ENCODE peak calls at places on chromosomes 4 and X, in seven cellular contexts. B is neural crest cell, W is GM23338, H is B cell, X is PC-9, G is prostate gland, M is colonic mucosa. F is an unnamed sample.

GRCh38 chr4:186676531-186677158 is 47.0 kb downstream of the FAT1 start:
- DNase-seq in B (no peak), W (peak), H (no peak), X (peak), G (no peak), M (no peak), F (no peak)

GRCh38 chr4:1026115-1026514 is 14.7 kb downstream of the FGFRL1 start:
- DNase-seq in B (no peak), W (no peak), H (peak), X (peak), G (no peak), M (peak), F (no peak)

GRCh38 chr4:94357624-94358023 is 15.0 kb upstream of the HPGDS start:
- DNase-seq in B (no peak), W (no peak), H (no peak), X (no peak), G (no peak), M (no peak), F (no peak)

GRCh38 chrX:1554469-1555210 is 17.7 kb upstream of the P2RY8 start:
- DNase-seq in B (no peak), W (no peak), H (peak), X (no peak), G (no peak), M (no peak), F (no peak)

GRCh38 chr4:127643791-127644190 is 11.0 kb downstream of the INTU start:
- DNase-seq in B (no peak), W (no peak), H (no peak), X (no peak), G (no peak), M (no peak), F (no peak)

GRCh38 chr4:125283702-125284279 is 31.0 kb upstream of the FAT4 start:
- DNase-seq in B (no peak), W (peak), H (peak), X (no peak), G (no peak), M (no peak), F (no peak)

GRCh38 chrX:80432441-80432840 is 12.2 kb downstream of the TENT5D start:
- DNase-seq in B (no peak), W (no peak), H (no peak), X (no peak), G (no peak), M (no peak), F (no peak)

GRCh38 chr4:70838972-70839536 is 636 bp downstream of the GRSF1 start:
- DNase-seq in B (peak), W (peak), H (peak), X (peak), G (peak), M (peak), F (peak)

GRCh38 chr4:65954416-65954815 is 284.1 kb upstream of the EPHA5 start:
- DNase-seq in B (no peak), W (no peak), H (no peak), X (no peak), G (no peak), M (no peak), F (no peak)

GRCh38 chrX:63664083-63664482 is 120.9 kb downstream of the ARHGEF9 start:
- DNase-seq in B (no peak), W (no peak), H (no peak), X (no peak), G (no peak), M (no peak), F (no peak)

GRCh38 chr4:14234330-14234729 is 606.8 kb upstream of the BOD1L1 start:
- DNase-seq in B (no peak), W (no peak), H (no peak), X (no peak), G (no peak), M (no peak), F (no peak)

GRCh38 chr4:118905546-118905945 is 16.9 kb downstream of the SYNPO2 start:
- DNase-seq in B (no peak), W (no peak), H (no peak), X (no peak), G (no peak), M (no peak), F (no peak)

GRCh38 chrX:77953300-77953699 is 16.1 kb downstream of the PGAM4 start:
- DNase-seq in B (no peak), W (no peak), H (no peak), X (no peak), G (no peak), M (no peak), F (no peak)

GRCh38 chrX:141791856-141792255 is 46.3 kb upstream of the MAGEC3 start:
- DNase-seq in B (no peak), W (no peak), H (no peak), X (no peak), G (no peak), M (no peak), F (no peak)

GRCh38 chr4:112817933-112818921 is 181.3 kb downstream of the LARP7 start:
- DNase-seq in B (peak), W (peak), H (peak), X (peak), G (no peak), M (peak), F (no peak)

GRCh38 chr4:2651998-2652397 is 104.1 kb downstream of the TNIP2 start:
- DNase-seq in B (no peak), W (no peak), H (no peak), X (no peak), G (no peak), M (no peak), F (no peak)

GRCh38 chr4:24642941-24643628 is 58.7 kb upstream of the DHX15 start:
- DNase-seq in B (no peak), W (no peak), H (no peak), X (peak), G (no peak), M (peak), F (no peak)

GRCh38 chr4:36841583-36842326 is 402.8 kb upstream of the NWD2 start:
- DNase-seq in B (no peak), W (no peak), H (no peak), X (no peak), G (no peak), M (no peak), F (no peak)

GRCh38 chrX:106284431-106285025 is 116.4 kb downstream of the PWWP3B start:
- DNase-seq in B (no peak), W (no peak), H (no peak), X (no peak), G (no peak), M (no peak), F (no peak)

GRCh38 chr4:121256346-121256745 is 92.2 kb upstream of the TNIP3 start:
- DNase-seq in B (no peak), W (no peak), H (no peak), X (peak), G (no peak), M (no peak), F (no peak)

GRCh38 chr4:150123982-150124670 is 45.9 kb downstream of the DCLK2 start:
- DNase-seq in B (no peak), W (no peak), H (no peak), X (no peak), G (no peak), M (no peak), F (no peak)

GRCh38 chrX:47143894-47144625 is 442 bp downstream of the NDUFB11 start:
- DNase-seq in B (no peak), W (peak), H (no peak), X (no peak), G (peak), M (peak), F (no peak)

GRCh38 chr4:71187399-71188196 is 151.2 kb upstream of the SLC4A4 start:
- DNase-seq in B (no peak), W (no peak), H (peak), X (peak), G (peak), M (peak), F (peak)

GRCh38 chrX:37781808-37782207 is 1.9 kb downstream of the CYBB start:
- DNase-seq in B (no peak), W (no peak), H (no peak), X (no peak), G (no peak), M (peak), F (no peak)

GRCh38 chrX:13816899-13817298 is at the start of gene GPM6B:
- DNase-seq in B (peak), W (peak), H (no peak), X (no peak), G (no peak), M (no peak), F (no peak)

GRCh38 chrX:108341947-108342346 is 96.3 kb downstream of the COL4A6 start:
- DNase-seq in B (no peak), W (no peak), H (no peak), X (no peak), G (no peak), M (no peak), F (no peak)

GRCh38 chrX:134074151-134074550 is 88.8 kb upstream of the GPC3 start:
- DNase-seq in B (no peak), W (no peak), H (no peak), X (no peak), G (no peak), M (no peak), F (no peak)

DNA sequence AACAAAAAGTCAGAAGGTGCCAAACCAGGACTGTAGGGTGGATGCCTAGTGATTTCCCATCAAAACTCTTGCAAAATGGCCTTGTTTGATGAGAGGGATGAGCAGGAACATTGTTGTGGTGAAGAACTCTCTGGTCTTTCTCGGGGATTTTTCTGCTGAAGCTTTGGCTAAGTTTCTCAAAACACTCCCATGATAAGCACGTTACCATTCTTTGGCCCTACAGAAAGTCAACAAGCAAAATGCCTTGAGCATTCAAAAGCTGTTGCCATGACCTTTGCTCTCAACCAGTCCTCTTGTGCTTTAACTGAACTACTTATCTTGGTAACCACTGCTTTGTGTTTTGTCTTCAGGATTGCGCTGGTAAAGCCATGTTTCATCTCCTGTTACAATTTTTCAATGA is 3.0 kb upstream of the SEC31A start:
- DNase-seq in B (no peak), W (no peak), H (no peak), X (no peak), G (no peak), M (no peak), F (no peak)
- TF ChIP-seq CTCF in B (no peak), W (no peak), H (no peak), X (no peak), G (no peak), M (no peak), F (no peak)

GRCh38 chr4:152437561-152437960 is 98.3 kb downstream of the FBXW7 start:
- DNase-seq in B (no peak), W (no peak), H (no peak), X (no peak), G (no peak), M (no peak), F (no peak)

GRCh38 chr4:152434011-152434410 is 101.9 kb downstream of the FBXW7 start:
- DNase-seq in B (no peak), W (no peak), H (peak), X (no peak), G (no peak), M (no peak), F (no peak)

GRCh38 chr4:152431784-152432183 is 104.1 kb downstream of the FBXW7 start:
- DNase-seq in B (no peak), W (no peak), H (no peak), X (no peak), G (no peak), M (no peak), F (no peak)

GRCh38 chr4:152431287-152431686 is 104.6 kb downstream of the FBXW7 start:
- DNase-seq in B (no peak), W (no peak), H (no peak), X (peak), G (no peak), M (no peak), F (no peak)

DNA sequence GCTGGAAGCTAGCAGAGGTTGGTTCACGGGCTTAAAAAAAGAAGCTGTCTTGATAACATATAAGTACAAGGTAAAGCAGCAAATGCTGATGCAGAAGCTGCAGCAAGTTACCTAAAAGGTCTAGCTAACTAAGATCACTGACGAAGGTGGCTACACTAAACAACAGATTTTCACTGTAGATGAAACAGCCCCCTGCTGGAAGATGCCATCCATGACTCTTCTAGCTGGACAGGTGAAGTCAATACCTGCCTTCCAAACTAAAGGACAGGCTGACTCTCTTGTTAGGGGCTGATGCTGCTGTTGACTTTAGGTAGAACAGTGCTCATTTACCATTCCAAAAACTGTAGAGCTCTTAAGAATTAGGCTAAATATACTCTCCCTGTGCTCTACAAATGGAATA is 99.5 kb downstream of the FBXW7 start:
- DNase-seq in B (no peak), W (peak), H (no peak), X (no peak), G (no peak), M (no peak), F (no peak)
- TF ChIP-seq CTCF in B (peak), W (peak), H (no peak), X (no peak), G (no peak), M (no peak), F (peak)

GRCh38 chrX:130887392-130887791 is 15.6 kb downstream of the ENOX2 start:
- DNase-seq in B (no peak), W (no peak), H (no peak), X (no peak), G (no peak), M (no peak), F (no peak)
- TF ChIP-seq CTCF in B (no peak), W (no peak), H (no peak), X (no peak), G (no peak), M (no peak), F (no peak)

DNA sequence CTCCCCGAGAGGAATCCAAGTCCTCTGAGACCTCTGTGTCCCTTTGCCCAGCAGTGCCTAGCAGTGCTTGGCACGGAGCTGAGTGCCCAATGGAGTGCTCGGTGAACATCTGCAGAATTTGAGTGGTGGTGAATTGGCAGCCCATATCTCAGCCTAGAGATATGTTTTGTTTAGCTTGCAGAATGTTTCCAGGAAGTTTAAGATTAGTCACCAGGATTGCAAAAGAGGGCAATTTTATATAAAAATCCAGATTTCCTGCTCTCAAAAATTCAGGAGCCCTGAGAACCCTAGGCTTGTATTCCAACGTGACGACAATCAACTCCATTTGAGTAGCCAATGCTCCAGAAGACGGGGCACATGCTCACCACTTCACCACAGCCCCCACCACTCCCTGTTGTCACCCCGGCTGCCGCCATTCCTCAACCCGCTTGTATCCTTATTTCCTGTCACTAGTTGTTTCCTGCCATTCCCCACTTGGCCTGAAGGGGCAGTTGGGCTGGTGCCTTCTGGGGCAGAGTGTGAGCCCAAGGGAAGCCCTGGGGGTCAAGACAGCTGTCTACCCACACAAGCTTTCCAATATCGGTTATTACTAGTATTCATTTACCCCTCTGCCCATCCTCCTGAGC is 116.9 kb downstream of the EFNB1 start:
- DNase-seq in B (peak), W (peak), H (no peak), X (peak), G (no peak), M (peak), F (peak)
- TF ChIP-seq CTCF in B (peak), W (peak), H (no peak), X (no peak), G (no peak), M (no peak), F (peak)

GRCh38 chr4:183554878-183555585 is 50.2 kb downstream of the ING2 start:
- DNase-seq in B (no peak), W (no peak), H (no peak), X (no peak), G (no peak), M (no peak), F (no peak)
- TF ChIP-seq CTCF in B (no peak), W (no peak), H (no peak), X (no peak), G (no peak), M (no peak), F (no peak)

DNA sequence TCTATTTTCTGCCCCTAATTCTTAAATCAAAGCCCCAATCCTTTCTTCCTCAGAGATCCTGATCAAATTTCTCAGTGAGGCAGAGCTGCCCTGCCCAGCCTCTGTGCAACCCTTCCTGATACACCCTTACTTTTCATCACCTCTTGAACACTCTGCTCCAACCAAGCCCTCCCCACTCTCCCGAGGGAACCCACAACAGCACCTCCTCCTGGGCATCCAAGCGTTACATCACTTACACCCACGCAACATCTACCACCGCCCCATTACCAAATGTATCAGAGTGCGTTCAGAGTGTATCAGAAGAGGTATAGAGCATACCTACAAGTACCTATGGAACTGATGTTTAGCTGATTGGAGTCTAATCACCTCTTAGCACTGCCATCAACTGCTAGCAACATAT is 186.5 kb downstream of the RAP1GDS1 start:
- DNase-seq in B (no peak), W (peak), H (peak), X (no peak), G (no peak), M (no peak), F (no peak)
- TF ChIP-seq CTCF in B (no peak), W (peak), H (no peak), X (no peak), G (no peak), M (no peak), F (no peak)

DNA sequence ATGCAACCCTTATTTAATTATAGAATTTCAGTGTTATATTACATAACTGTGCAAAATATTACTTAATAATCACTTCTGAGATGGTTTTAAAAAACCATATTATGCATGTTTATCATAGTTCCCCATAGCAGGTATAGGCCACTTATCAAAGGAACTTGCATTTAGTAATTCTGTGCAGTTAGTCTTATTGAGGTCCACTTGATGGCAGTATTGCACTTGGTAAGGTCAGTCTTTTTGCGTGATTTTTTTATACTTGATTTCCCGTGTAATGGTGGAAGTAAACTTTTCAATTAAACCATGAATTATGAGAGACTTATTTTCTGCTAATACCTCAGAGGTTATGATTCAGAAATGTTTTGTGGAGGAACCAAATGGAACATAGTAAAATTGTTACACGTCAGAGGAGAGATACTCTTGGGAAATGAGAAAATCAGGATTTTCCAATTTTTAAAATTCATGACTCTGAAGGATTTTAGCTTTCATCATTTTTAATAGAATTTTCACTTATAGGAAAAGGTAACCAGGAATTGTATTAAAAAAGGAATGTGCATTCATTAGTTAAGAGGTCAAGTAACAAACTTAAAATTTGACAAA is 230.0 kb downstream of the CCSER1 start:
- DNase-seq in B (no peak), W (peak), H (peak), X (no peak), G (no peak), M (no peak), F (no peak)
- TF ChIP-seq CTCF in B (peak), W (peak), H (peak), X (peak), G (peak), M (peak), F (peak)